ENCODE peak calls at places on chromosome 2, in ten cellular contexts. P is fibroblast of lung; W is HuH-7; Z is NCI-H2081; C is COR-L47; Q is GM12891; O is OCI-M1; F is central memory CD4-positive, alpha-beta T cell; S is SHP77; I is lung microvascular endothelial cell. V is an unnamed sample.

GRCh38 chr2:195575879-195576391 is 81.1 kb upstream of the SLC39A10 start:
- DNase-seq in P (peak), F (no peak), S (no peak), O (peak), Q (no peak), W (peak), Z (no peak), C (no peak), I (peak), V (peak)

GRCh38 chr2:235468978-235469694 is 24.7 kb upstream of the AGAP1 start:
- DNase-seq in O (no peak), Z (no peak), W (no peak), F (no peak), C (no peak), P (peak), I (no peak), Q (no peak), S (peak), V (peak)

GRCh38 chr2:69437751-69438154 is 518 bp upstream of the NFU1 start:
- DNase-seq in W (no peak), S (peak), C (peak), Z (no peak), P (no peak), O (no peak), F (no peak), Q (no peak), I (no peak), V (no peak)

GRCh38 chr2:240573516-240574385 is 5.5 kb downstream of the RNPEPL1 start:
- DNase-seq in F (no peak), Q (no peak), W (no peak), I (no peak), S (no peak), O (no peak), C (no peak), Z (no peak), P (no peak), V (no peak)

GRCh38 chr2:194060269-194060668 is 1596.8 kb upstream of the SLC39A10 start:
- DNase-seq in O (no peak), P (no peak), C (no peak), W (no peak), Q (no peak), I (no peak), F (no peak), Z (no peak), S (no peak), V (no peak)

GRCh38 chr2:10487144-10488104 is 39.3 kb upstream of the ODC1 start:
- DNase-seq in Q (no peak), C (no peak), W (peak), Z (peak), F (no peak), S (no peak), O (no peak), I (no peak), P (no peak), V (no peak)

GRCh38 chr2:31253344-31254155 is 19.6 kb downstream of the EHD3 start:
- DNase-seq in Q (no peak), Z (no peak), S (no peak), I (no peak), C (peak), O (no peak), W (no peak), P (no peak), F (no peak), V (no peak)

GRCh38 chr2:166900700-166901099 is 12.4 kb downstream of the XIRP2 start:
- DNase-seq in C (no peak), S (no peak), F (no peak), Z (no peak), O (peak), W (peak), Q (no peak), P (peak), I (no peak), V (peak)

GRCh38 chr2:74575320-74575719 is 20.8 kb downstream of the DOK1 start:
- DNase-seq in C (no peak), F (no peak), O (no peak), S (no peak), Q (no peak), I (no peak), Z (no peak), W (no peak), P (no peak), V (no peak)

GRCh38 chr2:234448506-234449169 is 48.2 kb downstream of the ARL4C start:
- DNase-seq in O (no peak), F (no peak), P (peak), Q (no peak), Z (no peak), W (no peak), I (no peak), C (no peak), S (no peak), V (no peak)

GRCh38 chr2:65554765-65555561 is 122.6 kb upstream of the SPRED2 start:
- DNase-seq in P (peak), F (no peak), Z (no peak), O (peak), C (no peak), I (no peak), Q (no peak), W (no peak), S (no peak), V (no peak)

GRCh38 chr2:46859482-46859881 is 56.1 kb downstream of the MCFD2 start:
- DNase-seq in I (no peak), Z (no peak), F (no peak), Q (no peak), O (no peak), W (no peak), P (no peak), C (no peak), S (no peak), V (no peak)

GRCh38 chr2:130391872-130392670 is 36.2 kb downstream of the PTPN18 start:
- DNase-seq in C (peak), Z (no peak), S (peak), I (peak), Q (no peak), W (no peak), P (peak), O (no peak), F (no peak), V (peak)

GRCh38 chr2:1654696-1655374 is 89.5 kb downstream of the PXDN start:
- DNase-seq in Q (no peak), O (no peak), S (no peak), P (no peak), I (no peak), C (no peak), Z (no peak), F (no peak), W (no peak), V (no peak)

GRCh38 chr2:71566271-71566858 is 113.0 kb downstream of the DYSF start:
- DNase-seq in F (no peak), S (no peak), Q (no peak), P (peak), C (no peak), W (no peak), I (no peak), Z (no peak), O (no peak), V (no peak)

GRCh38 chr2:46493971-46494250 is 14.5 kb downstream of the TMEM247 start:
- DNase-seq in P (no peak), Q (no peak), I (no peak), W (no peak), O (no peak), Z (no peak), F (no peak), S (no peak), C (no peak), V (no peak)

GRCh38 chr2:88933980-88934379 is 242.5 kb downstream of the RPIA start:
- DNase-seq in I (peak), W (peak), S (no peak), Z (no peak), P (no peak), C (no peak), F (no peak), O (peak), Q (no peak), V (peak)

GRCh38 chr2:9843229-9844035 is at the start of gene TAF1B:
- DNase-seq in W (peak), Q (peak), O (peak), P (peak), C (peak), Z (peak), F (peak), I (peak), S (peak), V (peak)

GRCh38 chr2:177211602-177212105 is 940 bp upstream of the HNRNPA3 start:
- DNase-seq in Z (no peak), O (no peak), F (no peak), C (no peak), I (no peak), Q (no peak), W (no peak), P (no peak), S (no peak), V (no peak)

GRCh38 chr2:25980076-25980887 is 2.0 kb downstream of the KIF3C start:
- DNase-seq in W (no peak), C (no peak), F (no peak), Q (no peak), P (no peak), Z (no peak), I (no peak), S (no peak), O (no peak), V (no peak)

GRCh38 chr2:203623104-203623503 is 83.3 kb upstream of the CD28 start:
- DNase-seq in O (no peak), I (no peak), Q (no peak), S (no peak), F (no peak), C (no peak), P (peak), Z (no peak), W (no peak), V (peak)

GRCh38 chr2:20468549-20469500 is 22.0 kb downstream of the RHOB start:
- DNase-seq in F (no peak), S (no peak), W (no peak), C (no peak), I (no peak), P (no peak), O (no peak), Q (no peak), Z (no peak), V (no peak)

GRCh38 chr2:128280901-128281321 is 37.8 kb downstream of the HS6ST1 start:
- DNase-seq in C (no peak), W (no peak), F (no peak), O (no peak), Z (no peak), P (no peak), I (no peak), S (peak), Q (no peak), V (no peak)

GRCh38 chr2:20673686-20674308 is 6.9 kb downstream of the GDF7 start:
- DNase-seq in C (no peak), W (no peak), Z (no peak), I (no peak), Q (no peak), S (no peak), O (no peak), F (no peak), P (no peak), V (no peak)

GRCh38 chr2:197308635-197309368 is 1.8 kb downstream of the ANKRD44 start:
- DNase-seq in O (peak), F (peak), S (no peak), W (no peak), P (no peak), C (no peak), Z (no peak), I (no peak), Q (no peak), V (no peak)

GRCh38 chr2:111640480-111640879 is 243.5 kb downstream of the ANAPC1 start:
- DNase-seq in Z (no peak), F (no peak), O (no peak), I (no peak), C (no peak), P (no peak), W (no peak), Q (no peak), S (no peak), V (no peak)

GRCh38 chr2:232325324-232326273 is 53.0 kb upstream of the ALPP start:
- DNase-seq in O (peak), F (peak), P (peak), Q (no peak), S (peak), I (peak), Z (peak), C (no peak), W (peak), V (peak)

GRCh38 chr2:174263989-174264388 is 15.7 kb upstream of the OLA1 start:
- DNase-seq in P (peak), C (no peak), O (no peak), W (no peak), F (no peak), S (no peak), I (peak), Z (no peak), Q (no peak), V (peak)

GRCh38 chr2:172836386-172837200 is 100.9 kb downstream of the RAPGEF4 start:
- DNase-seq in W (no peak), Q (no peak), I (peak), P (peak), F (no peak), O (peak), C (peak), S (peak), Z (peak), V (peak)

GRCh38 chr2:201200345-201200744 is 17.4 kb downstream of the CASP10 start:
- DNase-seq in S (no peak), I (no peak), C (no peak), W (no peak), F (no peak), Z (no peak), P (no peak), O (no peak), Q (no peak), V (no peak)

GRCh38 chr2:141379965-141380624 is 750.7 kb downstream of the LRP1B start:
- DNase-seq in Q (no peak), O (no peak), W (no peak), S (no peak), I (no peak), P (no peak), Z (no peak), C (no peak), F (no peak), V (no peak)

GRCh38 chr2:33022989-33023731 is 76.4 kb downstream of the LTBP1 start:
- DNase-seq in W (no peak), Z (no peak), C (no peak), P (peak), S (no peak), O (peak), Q (no peak), I (peak), F (no peak), V (peak)